ENCODE peak calls at places on chromosomes 3 and 15, in nine cellular contexts. D is stimulated activated CD4-positive, alpha-beta T cell treated with anti-CD3 and anti-CD28 coated beads, TNF-alpha, amount 100 ng/mL, for 24 hours; L is nucleus accumbens; U is cerebellum; P is RPMI8226; J is fibroblast of mammary gland; V is heart right ventricle; Z is NCI-H460; N is pancreas. F is an unnamed sample.

GRCh38 chr3:64932666-64933342 is 245.0 kb upstream of the ADAMTS9 start:
- DNase-seq in V (no peak), U (no peak), L (no peak), D (no peak), Z (no peak), N (no peak), P (no peak), J (no peak), F (peak)

GRCh38 chr15:31306426-31307269 is 20.0 kb upstream of the KLF13 start:
- DNase-seq in P (no peak), L (peak), N (no peak), D (no peak), V (peak), Z (no peak), J (no peak), U (peak), F (no peak)

GRCh38 chr3:160704006-160704405 is 27.0 kb downstream of the ARL14 start:
- DNase-seq in J (no peak), L (no peak), N (no peak), V (no peak), D (no peak), Z (no peak), P (no peak), U (no peak), F (no peak)

GRCh38 chr3:52246728-52247454 is 1.3 kb downstream of the PPM1M start:
- DNase-seq in P (no peak), D (no peak), N (no peak), J (no peak), L (no peak), Z (no peak), U (no peak), V (no peak), F (no peak)

GRCh38 chr3:123292321-123293310 is 90.9 kb downstream of the SEC22A start:
- DNase-seq in Z (no peak), P (peak), U (no peak), N (no peak), D (no peak), V (no peak), L (no peak), J (no peak), F (no peak)

GRCh38 chr15:89244512-89244869 is 712 bp downstream of the FANCI start:
- DNase-seq in L (no peak), V (no peak), J (peak), P (no peak), N (no peak), Z (no peak), D (no peak), U (no peak), F (no peak)

GRCh38 chr3:173742491-173742890 is 344.9 kb downstream of the NLGN1 start:
- DNase-seq in U (no peak), J (no peak), V (no peak), P (no peak), D (no peak), N (no peak), L (no peak), Z (no peak), F (no peak)

GRCh38 chr3:100900671-100901070 is 92.5 kb downstream of the ABI3BP start:
- DNase-seq in V (no peak), U (no peak), J (peak), D (no peak), N (no peak), L (no peak), Z (peak), P (no peak), F (no peak)

GRCh38 chr3:168162172-168162571 is 66.4 kb upstream of the GOLIM4 start:
- DNase-seq in Z (no peak), D (no peak), L (no peak), N (no peak), U (no peak), V (no peak), P (no peak), J (peak), F (no peak)

GRCh38 chr3:142318331-142318730 is 92.9 kb upstream of the GK5 start:
- DNase-seq in U (no peak), V (no peak), L (no peak), J (no peak), N (no peak), Z (no peak), D (no peak), P (no peak), F (no peak)

GRCh38 chr15:80168421-80168820 is 15.6 kb downstream of the FAH start:
- DNase-seq in L (no peak), P (no peak), J (no peak), U (no peak), V (no peak), D (no peak), N (no peak), Z (no peak), F (no peak)

GRCh38 chr3:58288011-58288728 is 17.9 kb upstream of the RPP14 start:
- DNase-seq in N (no peak), V (no peak), D (no peak), P (peak), Z (no peak), J (no peak), U (peak), L (no peak), F (no peak)

GRCh38 chr3:158685151-158685550 is 12.7 kb upstream of the LXN start:
- DNase-seq in Z (no peak), P (no peak), V (no peak), U (no peak), D (no peak), L (no peak), N (no peak), J (no peak), F (no peak)

GRCh38 chr3:83863380-83863779 is 1095.4 kb upstream of the CADM2 start:
- DNase-seq in J (no peak), Z (no peak), L (no peak), P (no peak), N (no peak), D (no peak), U (no peak), V (no peak), F (no peak)

GRCh38 chr15:88631464-88632028 is 7.3 kb upstream of the ISG20 start:
- DNase-seq in D (no peak), L (no peak), P (no peak), U (no peak), N (no peak), Z (no peak), J (no peak), V (no peak), F (no peak)

GRCh38 chr3:165839296-165840076 is 2.3 kb upstream of the BCHE start:
- DNase-seq in J (no peak), N (no peak), Z (no peak), L (no peak), U (no peak), D (no peak), V (no peak), P (no peak), F (peak)

GRCh38 chr3:59374812-59375211 is 325.0 kb upstream of the CFAP20DC start:
- DNase-seq in P (no peak), D (no peak), U (no peak), V (no peak), L (no peak), J (no peak), N (no peak), Z (no peak), F (no peak)

GRCh38 chr3:24947103-24947502 is 452.5 kb upstream of the THRB start:
- DNase-seq in D (no peak), Z (no peak), V (no peak), L (no peak), J (no peak), P (no peak), N (no peak), U (no peak), F (no peak)

GRCh38 chr3:88117683-88118082 is 32.1 kb upstream of the C3orf38 start:
- DNase-seq in D (no peak), N (no peak), Z (no peak), P (no peak), V (no peak), U (no peak), J (no peak), L (no peak), F (no peak)

GRCh38 chr15:67101981-67102929 is 36.9 kb downstream of the SMAD3 start:
- DNase-seq in Z (no peak), J (peak), N (no peak), P (no peak), V (no peak), L (no peak), U (no peak), D (no peak), F (peak)

GRCh38 chr15:39365161-39365560 is 215.7 kb upstream of the THBS1 start:
- DNase-seq in Z (no peak), D (no peak), L (no peak), U (no peak), N (no peak), P (no peak), V (no peak), J (peak), F (no peak)

GRCh38 chr3:33882296-33882695 is 83.9 kb downstream of the PDCD6IP start:
- DNase-seq in V (no peak), Z (no peak), D (no peak), J (no peak), P (no peak), L (no peak), U (no peak), N (no peak), F (no peak)

GRCh38 chr3:94374439-94375161 is 311.7 kb downstream of the NSUN3 start:
- DNase-seq in U (no peak), D (no peak), J (no peak), Z (no peak), P (no peak), N (no peak), V (no peak), L (no peak), F (no peak)

GRCh38 chr3:166498439-166498838 is 661.2 kb upstream of the BCHE start:
- DNase-seq in Z (no peak), J (no peak), V (no peak), D (no peak), N (no peak), U (no peak), P (no peak), L (no peak), F (no peak)

GRCh38 chr15:43268111-43269105 is 1.7 kb upstream of the TGM5 start:
- DNase-seq in V (no peak), Z (no peak), N (no peak), L (no peak), D (no peak), U (no peak), P (no peak), J (no peak), F (no peak)

GRCh38 chr3:182909318-182910040 is 70.9 kb downstream of the DCUN1D1 start:
- DNase-seq in D (no peak), Z (no peak), N (no peak), U (no peak), P (no peak), J (peak), V (no peak), L (no peak), F (peak)

GRCh38 chr15:29409890-29410289 is 140.3 kb upstream of the NSMCE3 start:
- DNase-seq in V (no peak), P (no peak), J (no peak), D (no peak), Z (no peak), U (no peak), L (no peak), N (no peak), F (no peak)

GRCh38 chr3:144129536-144130214 is 158.1 kb downstream of the DIPK2A start:
- DNase-seq in U (peak), J (no peak), L (no peak), V (no peak), Z (no peak), D (no peak), P (no peak), N (no peak), F (no peak)

GRCh38 chr3:160478338-160478737 is 28.8 kb upstream of the TRIM59 start:
- DNase-seq in Z (no peak), U (no peak), P (no peak), N (no peak), D (no peak), J (peak), L (no peak), V (no peak), F (no peak)

F was measured in Caki2.